ENCODE peak calls at places on chromosome 12, in six cellular contexts. K is HCT116, H is HepG2, T is GM12878, R is H1, Z is K562. I is an unnamed sample.

GRCh38 chr12:91984571-91984970 is 161.1 kb downstream of the BTG1 start:
- DNase-seq in K (no peak), H (no peak), T (no peak), R (no peak), Z (no peak), I (no peak)

GRCh38 chr12:125025836-125026235 is 32.4 kb downstream of the BRI3BP start:
- DNase-seq in K (no peak), H (no peak), T (no peak), R (no peak), Z (no peak), I (no peak)

GRCh38 chr12:57105011-57105753 is 6.0 kb downstream of the STAT6 start:
- DNase-seq in K (no peak), H (no peak), T (no peak), R (no peak), Z (no peak), I (no peak)

GRCh38 chr12:6961278-6961694 is 9.2 kb downstream of the PHB2 start:
- DNase-seq in K (no peak), H (no peak), T (no peak), R (no peak), Z (peak), I (peak)

GRCh38 chr12:69501154-69501895 is 31.1 kb downstream of the FRS2 start:
- DNase-seq in K (no peak), H (no peak), T (no peak), R (no peak), Z (no peak), I (no peak)

GRCh38 chr12:118398878-118399277 is 22.5 kb downstream of the SUDS3 start:
- DNase-seq in K (no peak), H (no peak), T (no peak), R (no peak), Z (no peak), I (no peak)

GRCh38 chr12:93381183-93381975 is 3.7 kb downstream of the NUDT4 start:
- DNase-seq in K (no peak), H (no peak), T (no peak), R (no peak), Z (no peak), I (no peak)

GRCh38 chr12:62977419-62977818 is 42.5 kb upstream of the PPM1H start:
- DNase-seq in K (peak), H (no peak), T (no peak), R (no peak), Z (peak), I (no peak)

GRCh38 chr12:67068773-67069450 is 200.2 kb upstream of the CAND1 start:
- DNase-seq in K (no peak), H (peak), T (no peak), R (peak), Z (no peak), I (peak)

GRCh38 chr12:53067074-53067992 is 11.9 kb downstream of the SPRYD3 start:
- DNase-seq in K (no peak), H (no peak), T (no peak), R (no peak), Z (no peak), I (no peak)

GRCh38 chr12:119692410-119692809 is 24.5 kb downstream of the PRKAB1 start:
- DNase-seq in K (no peak), H (no peak), T (no peak), R (no peak), Z (no peak), I (no peak)

DNA sequence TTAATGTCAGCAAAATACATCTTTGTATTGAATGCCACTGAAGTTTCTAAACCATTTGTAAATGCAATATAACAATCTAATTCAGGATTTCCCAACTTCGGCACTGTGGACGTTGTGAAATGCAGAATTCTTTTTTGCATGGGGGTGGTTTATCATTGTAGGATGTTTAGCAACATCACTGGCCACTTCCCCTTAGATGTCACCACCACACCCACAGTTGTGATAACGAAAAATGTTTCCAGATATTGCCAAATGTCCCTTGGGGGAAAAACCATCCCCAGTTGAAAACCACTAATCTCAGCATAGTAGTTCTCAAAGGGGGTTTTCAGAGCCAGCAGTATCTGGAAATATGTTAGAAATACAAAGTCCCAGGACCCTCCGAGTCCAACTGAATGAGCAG is 203.3 kb downstream of the NAV3 start:
- DNase-seq in K (no peak), H (no peak), T (no peak), R (no peak), Z (no peak), I (no peak)
- TF ChIP-seq JUND in K (no peak), H (no peak), T (no peak), R (no peak), Z (no peak), I (no peak)

GRCh38 chr12:14995583-14996425 is 23.0 kb downstream of the PDE6H start:
- DNase-seq in K (peak), H (peak), T (peak), R (no peak), Z (peak), I (no peak)
- TF ChIP-seq JUND in K (no peak), H (no peak), T (no peak), R (no peak), Z (no peak), I (no peak)

GRCh38 chr12:89395712-89396111 is 43.4 kb upstream of the DUSP6 start:
- DNase-seq in K (no peak), H (peak), T (no peak), R (no peak), Z (no peak), I (no peak)

GRCh38 chr12:89405626-89406342 is 53.5 kb upstream of the DUSP6 start:
- DNase-seq in K (no peak), H (no peak), T (no peak), R (no peak), Z (no peak), I (no peak)

GRCh38 chr12:89401433-89402086 is 49.3 kb upstream of the DUSP6 start:
- DNase-seq in K (no peak), H (no peak), T (no peak), R (no peak), Z (no peak), I (no peak)

DNA sequence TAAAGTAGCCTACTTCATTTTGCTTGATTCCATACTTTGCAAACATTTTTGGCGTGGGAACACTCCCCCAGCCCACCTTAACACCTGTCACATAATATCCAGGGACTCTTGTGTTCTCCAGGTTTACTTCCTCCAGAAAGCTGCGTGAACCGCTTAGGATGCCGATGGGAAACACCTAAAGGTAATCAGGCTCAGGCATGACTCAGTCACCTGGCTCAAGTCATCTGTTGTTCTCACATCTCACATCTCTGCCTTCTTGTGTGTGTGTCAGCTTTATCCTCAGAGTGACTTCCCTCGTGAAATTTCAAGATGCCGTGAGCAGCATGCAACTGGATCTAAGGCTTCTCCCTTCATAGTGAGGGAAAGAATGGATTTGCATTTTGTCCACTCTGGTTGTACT is 48.1 kb upstream of the DUSP6 start:
- DNase-seq in K (no peak), H (no peak), T (no peak), R (no peak), Z (no peak), I (no peak)
- TF ChIP-seq JUND in K (no peak), H (no peak), T (no peak), R (no peak), Z (no peak), I (no peak)

GRCh38 chr12:79925492-79925891 is 9.4 kb downstream of the PPP1R12A start:
- DNase-seq in K (no peak), H (no peak), T (no peak), R (no peak), Z (no peak), I (no peak)

GRCh38 chr12:79926951-79927350 is 7.9 kb downstream of the PPP1R12A start:
- DNase-seq in K (no peak), H (no peak), T (no peak), R (no peak), Z (no peak), I (no peak)

GRCh38 chr12:79932393-79932792 is 2.5 kb downstream of the PPP1R12A start:
- DNase-seq in K (no peak), H (no peak), T (no peak), R (no peak), Z (peak), I (no peak)

GRCh38 chr12:79929065-79929464 is 5.8 kb downstream of the PPP1R12A start:
- DNase-seq in K (no peak), H (no peak), T (no peak), R (no peak), Z (no peak), I (no peak)

GRCh38 chr12:79927772-79928474 is 7.0 kb downstream of the PPP1R12A start:
- DNase-seq in K (no peak), H (no peak), T (peak), R (no peak), Z (peak), I (no peak)
- TF ChIP-seq JUND in K (no peak), H (no peak), T (no peak), R (no peak), Z (no peak), I (no peak)

I was measured in T47D.